ENCODE peak calls at places on chromosome 18, in five cellular contexts. Y is IMR-90, S is mesenchymal stem cell, K is mesendoderm, Z is neuronal stem cell. G is an unnamed sample.

GRCh38 chr18:59902180-59902992 is 2.6 kb downstream of the PMAIP1 start:
- DNase-seq in S (peak), Z (no peak), K (no peak), Y (peak), G (no peak)

GRCh38 chr18:12879840-12880531 is 4.1 kb downstream of the PTPN2 start:
- DNase-seq in Y (no peak), S (no peak), Z (no peak), K (peak), G (no peak)

GRCh38 chr18:3727260-3727659 is 277.3 kb downstream of the TGIF1 start:
- DNase-seq in S (no peak), Y (no peak), K (no peak), Z (no peak), G (no peak)

GRCh38 chr18:46794607-46795006 is 37.8 kb upstream of the ST8SIA5 start:
- DNase-seq in Y (no peak), K (peak), Z (no peak), S (no peak), G (peak)

GRCh38 chr18:30489890-30490643 is 552.5 kb downstream of the DSC3 start:
- DNase-seq in S (no peak), Z (no peak), K (no peak), Y (no peak), G (no peak)

GRCh38 chr18:76450912-76451421 is 44.1 kb downstream of the ZNF516 start:
- DNase-seq in Z (peak), Y (peak), S (peak), K (peak), G (peak)

GRCh38 chr18:35122586-35123224 is 81.5 kb downstream of the MAPRE2 start:
- DNase-seq in Y (no peak), S (no peak), K (peak), Z (no peak), G (peak)

GRCh38 chr18:13500227-13500865 is 226.0 kb downstream of the FAM210A start:
- DNase-seq in Z (peak), S (peak), K (peak), Y (peak), G (peak)

GRCh38 chr18:46297621-46298020 is 193.4 kb downstream of the HAUS1 start:
- DNase-seq in S (no peak), Z (no peak), Y (no peak), K (no peak), G (no peak)

GRCh38 chr18:3596324-3597158 is 146.6 kb downstream of the TGIF1 start:
- DNase-seq in Y (peak), K (peak), Z (no peak), S (peak), G (peak)

GRCh38 chr18:47915229-47915628 is 15.2 kb downstream of the SMAD2 start:
- DNase-seq in S (no peak), K (no peak), Y (peak), Z (no peak), G (no peak)
- H3K4me2 ChIP-seq in S (no peak), K (no peak), Y (no peak), Z (no peak), G (no peak)

GRCh38 chr18:43236921-43237320 is 40.4 kb downstream of the SYT4 start:
- DNase-seq in S (peak), Y (no peak), Z (no peak), K (peak), G (no peak)

GRCh38 chr18:43234889-43235288 is 42.4 kb downstream of the SYT4 start:
- DNase-seq in K (no peak), Y (no peak), Z (no peak), S (no peak), G (no peak)

GRCh38 chr18:43238429-43238828 is 38.9 kb downstream of the SYT4 start:
- DNase-seq in Z (no peak), S (no peak), Y (no peak), K (no peak), G (no peak)
- H3K4ac ChIP-seq in Z (no peak), S (no peak), Y (no peak), K (no peak), G (no peak)

GRCh38 chr18:8959551-8960135 is 142.9 kb upstream of the NDUFV2 start:
- DNase-seq in K (peak), Y (no peak), S (no peak), Z (no peak), G (no peak)

GRCh38 chr18:8962192-8962772 is 140.2 kb upstream of the NDUFV2 start:
- DNase-seq in Y (no peak), S (no peak), Z (no peak), K (no peak), G (no peak)

GRCh38 chr18:8958660-8959059 is 143.8 kb upstream of the NDUFV2 start:
- DNase-seq in S (no peak), Z (no peak), K (no peak), Y (no peak), G (no peak)

GRCh38 chr18:8962906-8963635 is 139.4 kb upstream of the NDUFV2 start:
- DNase-seq in Z (no peak), Y (no peak), S (no peak), K (no peak), G (no peak)

GRCh38 chr18:8960740-8961657 is 141.5 kb upstream of the NDUFV2 start:
- DNase-seq in K (no peak), Y (peak), Z (no peak), S (peak), G (no peak)
- H3K9ac ChIP-seq in K (no peak), Y (no peak), Z (no peak), S (peak), G (no peak)

GRCh38 chr18:22913861-22914260 is 19.3 kb upstream of the RBBP8 start:
- DNase-seq in Y (no peak), S (no peak), Z (no peak), K (peak), G (peak)
- H3K4me2 ChIP-seq in Y (no peak), S (no peak), Z (no peak), K (no peak), G (peak)

GRCh38 chr18:32470136-32470712 is 458 bp downstream of the GAREM1 start:
- DNase-seq in Z (peak), S (peak), K (peak), Y (peak), G (peak)

GRCh38 chr18:32468147-32468845 is 2.4 kb downstream of the GAREM1 start:
- DNase-seq in Y (no peak), S (no peak), K (no peak), Z (no peak), G (no peak)

GRCh38 chr18:32470713-32471633 is at the start of gene GAREM1:
- DNase-seq in S (peak), Z (peak), K (peak), Y (peak), G (peak)

GRCh38 chr18:32469190-32469611 is 1.5 kb downstream of the GAREM1 start:
- DNase-seq in S (peak), K (peak), Y (peak), Z (peak), G (no peak)

DNA sequence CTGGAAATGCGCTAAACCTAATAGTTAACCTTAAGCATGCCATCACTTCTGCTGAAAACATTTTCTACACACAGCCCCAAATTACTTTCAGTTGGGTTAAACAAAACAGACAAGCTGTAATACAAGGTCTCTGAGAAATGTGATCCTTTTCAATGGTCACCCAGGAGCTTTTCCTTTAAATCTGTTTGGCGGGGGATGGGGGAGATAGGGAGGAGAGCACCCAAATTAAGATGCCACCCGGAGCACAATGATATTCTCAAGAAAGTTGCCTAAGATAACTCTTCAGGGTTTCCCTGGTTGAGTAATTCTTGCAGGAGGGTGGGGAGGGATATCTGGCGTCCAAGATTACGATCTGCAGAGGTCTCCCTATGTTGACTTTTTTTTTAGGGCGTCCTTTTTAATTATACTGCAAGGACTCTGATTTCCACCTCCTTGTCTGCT is 971 bp downstream of the GAREM1 start:
- DNase-seq in Y (peak), Z (peak), S (peak), K (peak), G (no peak)
- H3K4ac ChIP-seq in Y (no peak), Z (no peak), S (no peak), K (no peak), G (no peak)

GRCh38 chr18:68429111-68429510 is 285.8 kb downstream of the TMX3 start:
- DNase-seq in Y (no peak), K (no peak), S (peak), Z (no peak), G (no peak)

GRCh38 chr18:68428026-68428425 is 286.9 kb downstream of the TMX3 start:
- DNase-seq in Z (no peak), K (peak), Y (peak), S (peak), G (no peak)

GRCh38 chr18:68428666-68429065 is 286.2 kb downstream of the TMX3 start:
- DNase-seq in Y (no peak), K (no peak), S (peak), Z (no peak), G (no peak)

GRCh38 chr18:68431111-68431921 is 283.6 kb downstream of the TMX3 start:
- DNase-seq in Z (no peak), K (peak), Y (no peak), S (peak), G (peak)

GRCh38 chr18:68429809-68430208 is 285.1 kb downstream of the TMX3 start:
- DNase-seq in Y (peak), Z (no peak), S (peak), K (no peak), G (no peak)
- H3K9ac ChIP-seq in Y (no peak), Z (no peak), S (no peak), K (no peak), G (no peak)

GRCh38 chr18:70195852-70196434 is 9.5 kb downstream of the RTTN start:
- DNase-seq in K (peak), Z (peak), Y (peak), S (peak), G (no peak)
- H3K4me2 ChIP-seq in K (no peak), Z (no peak), Y (no peak), S (no peak), G (no peak)

DNA sequence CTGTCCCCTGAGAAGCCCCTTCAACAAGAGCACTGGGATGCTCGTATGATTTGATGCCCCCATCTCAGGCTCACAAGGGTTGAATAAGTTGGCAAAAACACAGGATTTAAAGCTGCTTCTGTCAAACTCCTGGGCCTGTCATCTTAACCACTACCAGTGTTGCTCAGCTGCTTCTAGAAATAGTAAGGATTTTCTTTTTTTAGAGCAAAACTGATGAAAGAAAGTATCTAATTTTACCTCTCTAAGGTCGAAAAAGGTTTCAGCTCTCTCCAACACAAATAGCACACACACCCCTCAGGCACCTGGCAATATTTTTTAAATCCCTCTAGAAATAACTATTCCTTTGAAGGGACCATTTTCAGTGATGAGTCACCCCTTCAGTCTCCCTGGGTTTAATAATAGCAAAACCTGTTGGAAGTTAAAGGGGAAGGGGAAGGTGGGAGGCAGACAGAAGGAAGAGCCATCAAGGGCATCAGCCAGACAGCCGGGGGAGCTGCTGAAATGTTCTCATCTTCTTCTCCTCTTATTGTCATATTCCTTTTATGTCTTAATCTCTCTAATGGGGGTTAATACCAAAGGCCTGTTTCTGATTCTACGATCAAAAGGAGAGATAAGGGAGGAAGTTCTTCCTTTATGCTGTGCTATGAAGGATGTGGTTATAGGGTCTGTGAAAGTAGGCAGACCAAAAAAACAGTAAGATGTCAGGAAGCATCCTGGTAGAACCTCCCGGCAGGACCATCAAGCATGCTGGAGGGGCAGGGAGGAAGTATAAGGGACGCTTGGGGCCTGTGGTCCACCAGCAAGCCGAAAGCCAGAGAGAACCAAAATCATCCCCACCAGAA is 31.9 kb upstream of the SLC35G4 start:
- DNase-seq in S (no peak), Z (no peak), Y (no peak), K (no peak), G (no peak)
- H3K4ac ChIP-seq in S (no peak), Z (no peak), Y (no peak), K (no peak), G (no peak)

G was measured in H9.